ENCODE peak calls at places on chromosomes 11 and 22, in five cellular contexts. W is posterior vena cava, S is AG08395, E is caudate nucleus, V is sigmoid colon. D is an unnamed sample.

GRCh38 chr11:102225689-102226562 is 91.4 kb upstream of the BIRC3 start:
- DNase-seq in V (no peak), E (no peak), W (no peak), S (peak), D (no peak)

GRCh38 chr22:24728790-24729637 is 45.5 kb downstream of the PIWIL3 start:
- DNase-seq in E (no peak), W (no peak), S (no peak), V (no peak), D (no peak)

GRCh38 chr11:75052457-75052856 is 44.2 kb downstream of the OR2AT4 start:
- DNase-seq in W (no peak), V (no peak), S (no peak), E (no peak), D (no peak)

GRCh38 chr11:78379039-78379670 is 38.5 kb downstream of the GAB2 start:
- DNase-seq in S (peak), E (no peak), W (no peak), V (no peak), D (no peak)

GRCh38 chr11:62599909-62600308 is 1.8 kb downstream of the MTA2 start:
- DNase-seq in E (no peak), W (no peak), S (no peak), V (no peak), D (no peak)

GRCh38 chr11:75349540-75350116 is 1.8 kb downstream of the ARRB1 start:
- DNase-seq in V (peak), S (no peak), W (no peak), E (no peak), D (no peak)

GRCh38 chr22:21044931-21045584 is 688 bp upstream of the LRRC74B start:
- DNase-seq in W (peak), S (peak), E (no peak), V (no peak), D (no peak)

GRCh38 chr11:117479372-117479771 is 151.7 kb downstream of the CEP164 start:
- DNase-seq in E (no peak), S (no peak), V (no peak), W (no peak), D (no peak)

GRCh38 chr22:25900880-25901279 is 158.9 kb downstream of the MYO18B start:
- DNase-seq in S (no peak), E (no peak), V (no peak), W (no peak), D (no peak)

GRCh38 chr11:117564321-117564720 is 232.7 kb downstream of the DSCAML1 start:
- DNase-seq in S (no peak), W (peak), V (no peak), E (no peak), D (no peak)

GRCh38 chr11:82046778-82047177 is 686.9 kb downstream of the FAM181B start:
- DNase-seq in S (no peak), W (no peak), E (no peak), V (no peak), D (no peak)

GRCh38 chr11:128465531-128465930 is 121.8 kb downstream of the ETS1 start:
- DNase-seq in W (no peak), E (no peak), S (no peak), V (no peak), D (no peak)

GRCh38 chr22:46148885-46149492 is 1.3 kb upstream of the PPARA start:
- DNase-seq in V (no peak), S (no peak), E (no peak), W (peak), D (no peak)

GRCh38 chr22:41551882-41552582 is 7.8 kb upstream of the POLR3H start:
- DNase-seq in S (no peak), V (no peak), W (no peak), E (no peak), D (no peak)

GRCh38 chr11:109071712-109072524 is 350.1 kb upstream of the C11orf87 start:
- DNase-seq in E (no peak), W (no peak), V (no peak), S (peak), D (no peak)

GRCh38 chr11:68325183-68325893 is 12.9 kb downstream of the LRP5 start:
- DNase-seq in E (no peak), V (no peak), W (no peak), S (no peak), D (no peak)

GRCh38 chr22:39592104-39593060 is 21.8 kb downstream of the CACNA1I start:
- DNase-seq in E (no peak), V (peak), W (no peak), S (peak), D (no peak)